ENCODE peak calls at places on chromosomes 13 and 19, in six cellular contexts. X is central memory CD4-positive, alpha-beta T cell; S is GM04503; J is caudate nucleus; T is H9; U is fibroblast of the aortic adventitia. Q is an unnamed sample.

GRCh38 chr19:16208064-16208759 is 10.5 kb downstream of the AP1M1 start:
- DNase-seq in X (no peak), U (no peak), T (no peak), J (no peak), S (no peak), Q (no peak)

GRCh38 chr13:67877031-67877430 is 646.9 kb upstream of the PCDH9 start:
- DNase-seq in J (no peak), U (no peak), S (no peak), T (no peak), X (no peak), Q (no peak)

GRCh38 chr13:30410705-30411125 is 11.6 kb upstream of the UBE2L5 start:
- DNase-seq in X (no peak), S (no peak), T (no peak), J (no peak), U (peak; percentile 40), Q (no peak)

GRCh38 chr19:33686246-33686645 is 64.5 kb downstream of the CHST8 start:
- DNase-seq in T (no peak), S (no peak), J (no peak), U (no peak), X (no peak), Q (no peak)

GRCh38 chr13:106083620-106084350 is 451.7 kb downstream of the EFNB2 start:
- DNase-seq in U (peak; percentile 49), J (peak; percentile 19), X (no peak), S (no peak), T (peak; percentile 47), Q (no peak)

GRCh38 chr13:113656015-113656588 is 1.9 kb downstream of the ATP4B start:
- DNase-seq in J (no peak), S (no peak), U (no peak), T (no peak), X (no peak), Q (no peak)

GRCh38 chr19:19458110-19458816 is 52.8 kb downstream of the GATAD2A start:
- DNase-seq in U (no peak), X (no peak), S (no peak), J (no peak), T (no peak), Q (no peak)

GRCh38 chr13:93690139-93690538 is 463.5 kb downstream of the GPC6 start:
- DNase-seq in X (no peak), J (no peak), U (peak; percentile 48), T (no peak), S (no peak), Q (no peak)

GRCh38 chr19:13055213-13056051 is 47.2 kb downstream of the LYL1 start:
- DNase-seq in T (peak; percentile 67), U (peak; percentile 96), J (no peak), X (no peak), S (peak; percentile 81), Q (no peak)

GRCh38 chr13:94658926-94659649 is 53.3 kb downstream of the SOX21 start:
- DNase-seq in T (no peak), J (no peak), S (no peak), U (no peak), X (no peak), Q (no peak)

GRCh38 chr19:10390652-10391286 is 10.4 kb upstream of the TYK2 start:
- DNase-seq in J (no peak), S (no peak), U (peak; percentile 80), T (peak; percentile 85), X (peak; percentile 56), Q (peak; percentile 52)

GRCh38 chr19:17244618-17245534 is 843 bp downstream of the NR2F6 start:
- DNase-seq in J (no peak), T (no peak), X (no peak), U (no peak), S (no peak), Q (peak; percentile 29)

GRCh38 chr19:22052644-22053013 is 345 bp downstream of the ZNF257 start:
- DNase-seq in J (no peak), X (no peak), U (peak; percentile 0), S (no peak), T (no peak), Q (no peak)

GRCh38 chr13:76856141-76856571 is 30.0 kb downstream of the KCTD12 start:
- DNase-seq in U (peak; percentile 84), S (peak; percentile 54), J (no peak), T (no peak), X (no peak), Q (no peak)

GRCh38 chr19:55454787-55455243 is 6.6 kb downstream of the ISOC2 start:
- DNase-seq in T (peak; percentile 73), J (peak; percentile 53), U (no peak), S (no peak), X (no peak), Q (peak; percentile 43)

GRCh38 chr19:34306824-34307223 is 52.5 kb downstream of the GARRE1 start:
- DNase-seq in S (no peak), X (no peak), T (no peak), U (no peak), J (no peak), Q (no peak)

GRCh38 chr19:5934779-5935472 is 20.9 kb downstream of the CAPS start:
- DNase-seq in U (peak; percentile 73), J (no peak), X (no peak), S (no peak), T (no peak), Q (no peak)

GRCh38 chr13:65594255-65594654 is 1635.9 kb downstream of the PCDH9 start:
- DNase-seq in J (no peak), T (no peak), S (peak; percentile 50), X (no peak), U (peak; percentile 89), Q (no peak)

GRCh38 chr19:51439021-51439465 is 19.2 kb downstream of the SIGLEC8 start:
- DNase-seq in T (peak; percentile 40), U (no peak), S (no peak), J (no peak), X (peak; percentile 27), Q (no peak)

GRCh38 chr19:56162258-56162657 is 13.6 kb upstream of the GALP start:
- DNase-seq in X (no peak), S (no peak), U (no peak), J (no peak), T (no peak), Q (no peak)

GRCh38 chr13:44620057-44620456 is 43.9 kb upstream of the TSC22D1 start:
- DNase-seq in T (no peak), X (no peak), J (no peak), S (peak; percentile 30), U (peak; percentile 20), Q (no peak)

GRCh38 chr19:10142701-10143375 is 23.1 kb upstream of the EIF3G start:
- DNase-seq in S (no peak), X (peak; percentile 79), U (no peak), J (no peak), T (no peak), Q (peak; percentile 56)

GRCh38 chr13:63110431-63110830 is 1694.8 kb upstream of the PCDH20 start:
- DNase-seq in X (no peak), T (no peak), S (no peak), U (peak; percentile 2), J (no peak), Q (no peak)

GRCh38 chr13:114027046-114027760 is 53.3 kb upstream of the C13orf46 start:
- DNase-seq in U (peak; percentile 43), S (no peak), J (no peak), X (no peak), T (no peak), Q (no peak)

GRCh38 chr19:18223860-18224524 is 2.2 kb downstream of the PDE4C start:
- DNase-seq in T (peak; percentile 96), J (no peak), U (no peak), X (no peak), S (no peak), Q (no peak)

GRCh38 chr19:2226840-2227360 is 9.2 kb downstream of the PLEKHJ1 start:
- DNase-seq in U (no peak), S (no peak), X (no peak), T (no peak), J (no peak), Q (no peak)

GRCh38 chr13:31011193-31011860 is 78.9 kb downstream of the TEX26 start:
- DNase-seq in X (no peak), U (no peak), S (no peak), T (no peak), J (no peak), Q (no peak)

GRCh38 chr19:37999309-38000213 is 92.6 kb downstream of the SIPA1L3 start:
- DNase-seq in U (peak; percentile 98), S (peak; percentile 89), X (no peak), T (no peak), J (no peak), Q (no peak)

Q was measured in naive thymus-derived CD4-positive, alpha-beta T cell.